ENCODE peak calls at places on chromosomes 2 and 18, in ten cellular contexts. One of them, this sample, is unnamed.

GRCh38 chr2:179592167-179592936 is 269.1 kb downstream of the ZNF385B start:
- DNase-seq in cardiac muscle cell: no peak
- DNase-seq in fibroblast of pulmonary artery: no peak
- DNase-seq in KBM-7: no peak
- DNase-seq in NCI-H345: no peak
- DNase-seq in AG08395: peak
- DNase-seq in HFFc6: peak
- DNase-seq in substantia nigra: no peak
- DNase-seq in pons: no peak
- DNase-seq in GM20000: no peak
- DNase-seq in this sample: no peak

GRCh38 chr2:152961376-152961775 is 243.0 kb downstream of the ARL6IP6 start:
- DNase-seq in cardiac muscle cell: no peak
- DNase-seq in fibroblast of pulmonary artery: no peak
- DNase-seq in KBM-7: no peak
- DNase-seq in NCI-H345: no peak
- DNase-seq in AG08395: no peak
- DNase-seq in HFFc6: no peak
- DNase-seq in substantia nigra: no peak
- DNase-seq in pons: no peak
- DNase-seq in GM20000: no peak
- DNase-seq in this sample: no peak

GRCh38 chr2:173934895-173935294 is 30.3 kb downstream of the SP3 start:
- DNase-seq in cardiac muscle cell: no peak
- DNase-seq in fibroblast of pulmonary artery: no peak
- DNase-seq in KBM-7: no peak
- DNase-seq in NCI-H345: no peak
- DNase-seq in AG08395: no peak
- DNase-seq in HFFc6: no peak
- DNase-seq in substantia nigra: no peak
- DNase-seq in pons: no peak
- DNase-seq in GM20000: no peak
- DNase-seq in this sample: no peak

GRCh38 chr2:7467782-7468447 is 550.7 kb downstream of the RNF144A start:
- DNase-seq in cardiac muscle cell: no peak
- DNase-seq in fibroblast of pulmonary artery: no peak
- DNase-seq in KBM-7: no peak
- DNase-seq in NCI-H345: no peak
- DNase-seq in AG08395: no peak
- DNase-seq in HFFc6: no peak
- DNase-seq in substantia nigra: no peak
- DNase-seq in pons: no peak
- DNase-seq in GM20000: no peak
- DNase-seq in this sample: no peak

GRCh38 chr2:75465317-75465998 is 95.3 kb downstream of the EVA1A start:
- DNase-seq in cardiac muscle cell: peak
- DNase-seq in fibroblast of pulmonary artery: peak
- DNase-seq in KBM-7: no peak
- DNase-seq in NCI-H345: peak
- DNase-seq in AG08395: peak
- DNase-seq in HFFc6: peak
- DNase-seq in substantia nigra: no peak
- DNase-seq in pons: no peak
- DNase-seq in GM20000: no peak
- DNase-seq in this sample: no peak

GRCh38 chr2:103254611-103255010 is 492.8 kb downstream of the TMEM182 start:
- DNase-seq in cardiac muscle cell: no peak
- DNase-seq in fibroblast of pulmonary artery: no peak
- DNase-seq in KBM-7: no peak
- DNase-seq in NCI-H345: no peak
- DNase-seq in AG08395: no peak
- DNase-seq in HFFc6: no peak
- DNase-seq in substantia nigra: no peak
- DNase-seq in pons: no peak
- DNase-seq in GM20000: no peak
- DNase-seq in this sample: no peak

GRCh38 chr18:939167-939566 is 34.5 kb downstream of the ADCYAP1 start:
- DNase-seq in cardiac muscle cell: peak
- DNase-seq in fibroblast of pulmonary artery: no peak
- DNase-seq in KBM-7: no peak
- DNase-seq in NCI-H345: no peak
- DNase-seq in AG08395: no peak
- DNase-seq in HFFc6: no peak
- DNase-seq in substantia nigra: no peak
- DNase-seq in pons: no peak
- DNase-seq in GM20000: no peak
- DNase-seq in this sample: no peak

GRCh38 chr2:17635007-17635406 is 94.5 kb downstream of the VSNL1 start:
- DNase-seq in cardiac muscle cell: no peak
- DNase-seq in fibroblast of pulmonary artery: no peak
- DNase-seq in KBM-7: no peak
- DNase-seq in NCI-H345: peak
- DNase-seq in AG08395: no peak
- DNase-seq in HFFc6: no peak
- DNase-seq in substantia nigra: no peak
- DNase-seq in pons: no peak
- DNase-seq in GM20000: no peak
- DNase-seq in this sample: no peak

GRCh38 chr2:101429453-101429852 is 42.1 kb upstream of the CREG2 start:
- DNase-seq in cardiac muscle cell: no peak
- DNase-seq in fibroblast of pulmonary artery: no peak
- DNase-seq in KBM-7: no peak
- DNase-seq in NCI-H345: no peak
- DNase-seq in AG08395: no peak
- DNase-seq in HFFc6: no peak
- DNase-seq in substantia nigra: no peak
- DNase-seq in pons: no peak
- DNase-seq in GM20000: no peak
- DNase-seq in this sample: no peak

GRCh38 chr2:64204006-64204632 is 59.9 kb upstream of the PELI1 start:
- DNase-seq in cardiac muscle cell: peak
- DNase-seq in fibroblast of pulmonary artery: peak
- DNase-seq in KBM-7: peak
- DNase-seq in NCI-H345: no peak
- DNase-seq in AG08395: no peak
- DNase-seq in HFFc6: peak
- DNase-seq in substantia nigra: peak
- DNase-seq in pons: peak
- DNase-seq in GM20000: peak
- DNase-seq in this sample: no peak

GRCh38 chr18:159037-159652 is 788 bp downstream of the USP14 start:
- DNase-seq in cardiac muscle cell: peak
- DNase-seq in fibroblast of pulmonary artery: peak
- DNase-seq in KBM-7: peak
- DNase-seq in NCI-H345: peak
- DNase-seq in AG08395: peak
- DNase-seq in HFFc6: peak
- DNase-seq in substantia nigra: peak
- DNase-seq in pons: peak
- DNase-seq in GM20000: peak
- DNase-seq in this sample: peak

GRCh38 chr18:62377408-62377807 is 52.3 kb downstream of the TNFRSF11A start:
- DNase-seq in cardiac muscle cell: no peak
- DNase-seq in fibroblast of pulmonary artery: no peak
- DNase-seq in KBM-7: no peak
- DNase-seq in NCI-H345: no peak
- DNase-seq in AG08395: no peak
- DNase-seq in HFFc6: no peak
- DNase-seq in substantia nigra: no peak
- DNase-seq in pons: no peak
- DNase-seq in GM20000: no peak
- DNase-seq in this sample: no peak

GRCh38 chr2:28633739-28634138 is 117.9 kb upstream of the PPP1CB start:
- DNase-seq in cardiac muscle cell: peak
- DNase-seq in fibroblast of pulmonary artery: peak
- DNase-seq in KBM-7: no peak
- DNase-seq in NCI-H345: no peak
- DNase-seq in AG08395: peak
- DNase-seq in HFFc6: peak
- DNase-seq in substantia nigra: no peak
- DNase-seq in pons: no peak
- DNase-seq in GM20000: no peak
- DNase-seq in this sample: no peak

GRCh38 chr2:50674876-50675275 is 357.1 kb downstream of the NRXN1 start:
- DNase-seq in cardiac muscle cell: peak
- DNase-seq in fibroblast of pulmonary artery: no peak
- DNase-seq in KBM-7: peak
- DNase-seq in NCI-H345: no peak
- DNase-seq in AG08395: no peak
- DNase-seq in HFFc6: no peak
- DNase-seq in substantia nigra: no peak
- DNase-seq in pons: no peak
- DNase-seq in GM20000: no peak
- DNase-seq in this sample: peak

GRCh38 chr2:39913648-39914456 is 134.8 kb upstream of the THUMPD2 start:
- DNase-seq in cardiac muscle cell: peak
- DNase-seq in fibroblast of pulmonary artery: peak
- DNase-seq in KBM-7: peak
- DNase-seq in NCI-H345: peak
- DNase-seq in AG08395: peak
- DNase-seq in HFFc6: peak
- DNase-seq in substantia nigra: no peak
- DNase-seq in pons: peak
- DNase-seq in GM20000: peak
- DNase-seq in this sample: peak

GRCh38 chr2:240719676-240720545 is 28.2 kb downstream of the AQP12A start:
- DNase-seq in cardiac muscle cell: no peak
- DNase-seq in fibroblast of pulmonary artery: no peak
- DNase-seq in KBM-7: no peak
- DNase-seq in NCI-H345: no peak
- DNase-seq in AG08395: no peak
- DNase-seq in HFFc6: no peak
- DNase-seq in substantia nigra: no peak
- DNase-seq in pons: no peak
- DNase-seq in GM20000: no peak
- DNase-seq in this sample: no peak

GRCh38 chr2:19048593-19049264 is 309.7 kb downstream of the OSR1 start:
- DNase-seq in cardiac muscle cell: peak
- DNase-seq in fibroblast of pulmonary artery: peak
- DNase-seq in KBM-7: no peak
- DNase-seq in NCI-H345: peak
- DNase-seq in AG08395: no peak
- DNase-seq in HFFc6: no peak
- DNase-seq in substantia nigra: no peak
- DNase-seq in pons: no peak
- DNase-seq in GM20000: no peak
- DNase-seq in this sample: no peak

GRCh38 chr2:191321861-191322662 is 76.9 kb downstream of the MYO1B start:
- DNase-seq in cardiac muscle cell: peak
- DNase-seq in fibroblast of pulmonary artery: peak
- DNase-seq in KBM-7: peak
- DNase-seq in NCI-H345: no peak
- DNase-seq in AG08395: peak
- DNase-seq in HFFc6: peak
- DNase-seq in substantia nigra: peak
- DNase-seq in pons: peak
- DNase-seq in GM20000: no peak
- DNase-seq in this sample: no peak

GRCh38 chr18:62979172-62979571 is 263.8 kb downstream of the PHLPP1 start:
- DNase-seq in cardiac muscle cell: peak
- DNase-seq in fibroblast of pulmonary artery: peak
- DNase-seq in KBM-7: peak
- DNase-seq in NCI-H345: peak
- DNase-seq in AG08395: peak
- DNase-seq in HFFc6: no peak
- DNase-seq in substantia nigra: peak
- DNase-seq in pons: peak
- DNase-seq in GM20000: no peak
- DNase-seq in this sample: no peak

GRCh38 chr2:29162204-29162928 is 47.2 kb downstream of the CLIP4 start:
- DNase-seq in cardiac muscle cell: no peak
- DNase-seq in fibroblast of pulmonary artery: no peak
- DNase-seq in KBM-7: no peak
- DNase-seq in NCI-H345: no peak
- DNase-seq in AG08395: no peak
- DNase-seq in HFFc6: no peak
- DNase-seq in substantia nigra: no peak
- DNase-seq in pons: no peak
- DNase-seq in GM20000: no peak
- DNase-seq in this sample: no peak

GRCh38 chr2:62998949-62999348 is 51.7 kb upstream of the OTX1 start:
- DNase-seq in cardiac muscle cell: peak
- DNase-seq in fibroblast of pulmonary artery: peak
- DNase-seq in KBM-7: no peak
- DNase-seq in NCI-H345: no peak
- DNase-seq in AG08395: no peak
- DNase-seq in HFFc6: peak
- DNase-seq in substantia nigra: no peak
- DNase-seq in pons: no peak
- DNase-seq in GM20000: no peak
- DNase-seq in this sample: no peak

GRCh38 chr2:36562973-36563532 is 34.9 kb downstream of the FEZ2 start:
- DNase-seq in cardiac muscle cell: peak
- DNase-seq in fibroblast of pulmonary artery: peak
- DNase-seq in KBM-7: no peak
- DNase-seq in NCI-H345: no peak
- DNase-seq in AG08395: peak
- DNase-seq in HFFc6: peak
- DNase-seq in substantia nigra: peak
- DNase-seq in pons: peak
- DNase-seq in GM20000: no peak
- DNase-seq in this sample: no peak

GRCh38 chr2:54206596-54206995 is 49.4 kb downstream of the TSPYL6 start:
- DNase-seq in cardiac muscle cell: peak
- DNase-seq in fibroblast of pulmonary artery: peak
- DNase-seq in KBM-7: peak
- DNase-seq in NCI-H345: peak
- DNase-seq in AG08395: peak
- DNase-seq in HFFc6: peak
- DNase-seq in substantia nigra: no peak
- DNase-seq in pons: peak
- DNase-seq in GM20000: peak
- DNase-seq in this sample: peak

GRCh38 chr2:1231664-1232063 is 181.6 kb upstream of the TPO start:
- DNase-seq in cardiac muscle cell: no peak
- DNase-seq in fibroblast of pulmonary artery: no peak
- DNase-seq in KBM-7: no peak
- DNase-seq in NCI-H345: peak
- DNase-seq in AG08395: no peak
- DNase-seq in HFFc6: no peak
- DNase-seq in substantia nigra: no peak
- DNase-seq in pons: no peak
- DNase-seq in GM20000: no peak
- DNase-seq in this sample: no peak

GRCh38 chr2:120204022-120204405 is 19.2 kb downstream of the TMEM185B start:
- DNase-seq in cardiac muscle cell: no peak
- DNase-seq in fibroblast of pulmonary artery: no peak
- DNase-seq in KBM-7: no peak
- DNase-seq in NCI-H345: no peak
- DNase-seq in AG08395: no peak
- DNase-seq in HFFc6: no peak
- DNase-seq in substantia nigra: no peak
- DNase-seq in pons: no peak
- DNase-seq in GM20000: no peak
- DNase-seq in this sample: no peak

GRCh38 chr2:22450831-22451230 is 934.1 kb upstream of the KLHL29 start:
- DNase-seq in cardiac muscle cell: no peak
- DNase-seq in fibroblast of pulmonary artery: no peak
- DNase-seq in KBM-7: no peak
- DNase-seq in NCI-H345: peak
- DNase-seq in AG08395: no peak
- DNase-seq in HFFc6: no peak
- DNase-seq in substantia nigra: peak
- DNase-seq in pons: peak
- DNase-seq in GM20000: no peak
- DNase-seq in this sample: no peak

GRCh38 chr18:13548106-13548819 is 178.1 kb downstream of the FAM210A start:
- DNase-seq in cardiac muscle cell: no peak
- DNase-seq in fibroblast of pulmonary artery: no peak
- DNase-seq in KBM-7: peak
- DNase-seq in NCI-H345: no peak
- DNase-seq in AG08395: no peak
- DNase-seq in HFFc6: no peak
- DNase-seq in substantia nigra: no peak
- DNase-seq in pons: no peak
- DNase-seq in GM20000: no peak
- DNase-seq in this sample: peak

GRCh38 chr2:240255811-240256703 is 115.6 kb upstream of the OTOS start:
- DNase-seq in cardiac muscle cell: no peak
- DNase-seq in fibroblast of pulmonary artery: no peak
- DNase-seq in KBM-7: no peak
- DNase-seq in NCI-H345: no peak
- DNase-seq in AG08395: no peak
- DNase-seq in HFFc6: no peak
- DNase-seq in substantia nigra: no peak
- DNase-seq in pons: no peak
- DNase-seq in GM20000: no peak
- DNase-seq in this sample: no peak